ENCODE peak calls at places on chromosomes 7 and 10, in eight cellular contexts. J is stomach, T is SK-N-SH, B is transverse colon, G is GM12878, Y is Panc1, A is HL-60, M is prostate gland. V is an unnamed sample.

GRCh38 chr7:30224511-30225031 is 59.8 kb upstream of the ZNRF2 start:
- DNase-seq in G (peak), M (no peak), A (peak), J (no peak), Y (no peak), T (no peak), B (no peak), V (no peak)

GRCh38 chr10:110783509-110784103 is 88.1 kb upstream of the PDCD4 start:
- DNase-seq in A (no peak), T (no peak), J (no peak), Y (no peak), B (no peak), G (no peak), M (no peak), V (no peak)

GRCh38 chr10:72567421-72567820 is 58.5 kb downstream of the MICU1 start:
- DNase-seq in G (no peak), Y (peak), B (no peak), J (no peak), A (no peak), T (no peak), M (no peak), V (no peak)

GRCh38 chr10:63757067-63757466 is 235.9 kb downstream of the REEP3 start:
- DNase-seq in J (no peak), B (no peak), Y (no peak), G (no peak), A (no peak), T (no peak), M (no peak), V (no peak)

GRCh38 chr7:76333388-76334101 is 25.2 kb downstream of the YWHAG start:
- DNase-seq in M (no peak), T (no peak), Y (no peak), A (no peak), J (peak), G (no peak), B (peak), V (no peak)

GRCh38 chr7:30159698-30160143 is 24.9 kb downstream of the MTURN start:
- DNase-seq in G (no peak), M (no peak), T (peak), J (peak), A (peak), Y (no peak), B (peak), V (no peak)

GRCh38 chr7:27098493-27099223 is 2.9 kb upstream of the HOXA1 start:
- DNase-seq in Y (no peak), J (no peak), B (peak), T (no peak), A (no peak), M (no peak), G (no peak), V (no peak)

GRCh38 chr7:34491899-34492298 is 166.1 kb upstream of the NPSR1 start:
- DNase-seq in G (no peak), Y (no peak), M (no peak), J (no peak), B (no peak), A (no peak), T (no peak), V (no peak)

GRCh38 chr7:86968618-86969017 is 90.8 kb downstream of the ELAPOR2 start:
- DNase-seq in G (no peak), Y (no peak), A (no peak), M (no peak), T (no peak), J (no peak), B (peak), V (no peak)

GRCh38 chr10:9621216-9621615 is 1396.5 kb upstream of the CELF2 start:
- DNase-seq in T (no peak), J (no peak), Y (no peak), B (no peak), M (no peak), G (no peak), A (no peak), V (no peak)

GRCh38 chr7:126450269-126450671 is 802.5 kb downstream of the GRM8 start:
- DNase-seq in Y (no peak), A (no peak), G (peak), M (no peak), T (no peak), B (no peak), J (no peak), V (no peak)

GRCh38 chr7:44953156-44953555 is 25.7 kb downstream of the MYO1G start:
- DNase-seq in J (no peak), A (no peak), Y (no peak), B (no peak), T (no peak), M (no peak), G (no peak), V (no peak)
- TF ChIP-seq POLR2AphosphoS5 in J (no peak), A (no peak), Y (no peak), B (no peak), T (no peak), M (no peak), G (no peak), V (no peak)

GRCh38 chr7:101913876-101914275 is 96.5 kb downstream of the CUX1 start:
- DNase-seq in M (no peak), J (no peak), T (no peak), A (no peak), Y (no peak), B (no peak), G (no peak), V (no peak)
- H3K4me3 ChIP-seq in M (no peak), J (no peak), T (no peak), A (no peak), Y (no peak), B (peak), G (no peak), V (peak)

DNA sequence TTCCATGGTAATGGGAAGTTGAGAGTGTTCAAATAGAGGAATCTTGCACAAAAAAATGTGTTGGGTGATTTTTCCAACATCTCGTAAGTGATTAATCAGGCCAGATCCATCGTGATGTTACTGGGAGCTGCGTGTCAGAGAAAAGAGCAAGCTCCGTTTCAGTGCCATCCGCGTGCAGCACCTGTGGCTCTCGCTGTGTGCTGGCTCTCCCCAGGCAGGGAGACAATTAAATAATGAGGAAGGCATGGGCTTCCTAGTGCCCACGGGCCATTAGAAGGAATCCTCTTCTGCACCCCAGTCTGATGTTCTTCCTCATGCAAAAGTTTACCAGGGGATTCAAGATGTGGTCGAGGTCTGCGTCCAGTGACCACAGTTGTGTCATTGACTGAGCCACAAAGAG is 41.2 kb upstream of the ADARB2 start:
- DNase-seq in Y (no peak), A (no peak), G (no peak), T (no peak), M (no peak), B (no peak), J (no peak), V (no peak)
- TF ChIP-seq POLR2AphosphoS5 in Y (no peak), A (no peak), G (no peak), T (no peak), M (no peak), B (no peak), J (no peak), V (no peak)

GRCh38 chr7:4861227-4861626 is 603 bp downstream of the PAPOLB start:
- DNase-seq in B (no peak), T (no peak), J (no peak), M (no peak), G (no peak), Y (no peak), A (no peak), V (no peak)
- H3K4me3 ChIP-seq in B (peak), T (no peak), J (peak), M (peak), G (no peak), Y (no peak), A (no peak), V (peak)

GRCh38 chr10:21742740-21743412 is 208.8 kb downstream of the MLLT10 start:
- DNase-seq in T (no peak), Y (no peak), G (no peak), A (no peak), M (no peak), B (no peak), J (no peak), V (no peak)
- TF ChIP-seq POLR2AphosphoS5 in T (no peak), Y (no peak), G (no peak), A (no peak), M (no peak), B (no peak), J (no peak), V (no peak)

GRCh38 chr7:95547356-95547755 is 49.0 kb downstream of the PDK4 start:
- DNase-seq in T (no peak), A (no peak), M (no peak), J (no peak), Y (no peak), B (no peak), G (no peak), V (no peak)

GRCh38 chr7:95546647-95547046 is 49.7 kb downstream of the PDK4 start:
- DNase-seq in G (no peak), A (no peak), M (no peak), B (no peak), Y (no peak), J (peak), T (no peak), V (no peak)

GRCh38 chr7:95547949-95548348 is 48.4 kb downstream of the PDK4 start:
- DNase-seq in M (no peak), B (no peak), A (no peak), G (no peak), T (no peak), J (no peak), Y (no peak), V (no peak)

GRCh38 chr7:95550546-95550945 is 45.8 kb downstream of the PDK4 start:
- DNase-seq in B (no peak), J (no peak), M (no peak), T (no peak), G (no peak), Y (no peak), A (no peak), V (no peak)

GRCh38 chr7:95549818-95550529 is 46.3 kb downstream of the PDK4 start:
- DNase-seq in T (no peak), J (peak), Y (peak), B (peak), M (peak), A (no peak), G (no peak), V (peak)
- H3K4me3 ChIP-seq in T (no peak), J (no peak), Y (no peak), B (peak), M (no peak), A (no peak), G (no peak), V (peak)

GRCh38 chr7:109076561-109076960 is 506.9 kb downstream of the DNAJB9 start:
- DNase-seq in B (no peak), A (no peak), Y (no peak), M (no peak), J (no peak), G (no peak), T (no peak), V (no peak)

DNA sequence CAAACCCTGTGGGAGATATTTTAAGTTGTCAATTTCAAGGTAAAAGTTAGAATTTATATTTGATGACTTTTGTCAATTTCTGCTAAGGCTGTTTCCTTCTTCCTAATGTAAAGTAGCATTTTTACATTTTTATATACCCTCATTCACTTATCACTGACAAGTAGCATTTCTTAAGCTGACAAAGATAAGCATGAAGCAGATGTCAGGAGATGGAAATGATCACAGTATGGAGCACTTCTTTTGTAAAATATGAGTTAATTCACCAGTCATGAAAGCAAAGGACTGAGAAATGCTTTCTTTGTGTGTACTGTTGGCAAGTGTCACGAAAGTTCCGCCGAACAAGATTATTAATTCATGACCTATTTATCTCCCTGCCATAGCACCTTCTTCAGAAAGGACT is 503.9 kb downstream of the DNAJB9 start:
- DNase-seq in J (no peak), M (no peak), A (no peak), Y (no peak), B (no peak), T (no peak), G (no peak), V (no peak)
- TF ChIP-seq POLR2AphosphoS5 in J (no peak), M (no peak), A (no peak), Y (no peak), B (no peak), T (no peak), G (no peak), V (no peak)

DNA sequence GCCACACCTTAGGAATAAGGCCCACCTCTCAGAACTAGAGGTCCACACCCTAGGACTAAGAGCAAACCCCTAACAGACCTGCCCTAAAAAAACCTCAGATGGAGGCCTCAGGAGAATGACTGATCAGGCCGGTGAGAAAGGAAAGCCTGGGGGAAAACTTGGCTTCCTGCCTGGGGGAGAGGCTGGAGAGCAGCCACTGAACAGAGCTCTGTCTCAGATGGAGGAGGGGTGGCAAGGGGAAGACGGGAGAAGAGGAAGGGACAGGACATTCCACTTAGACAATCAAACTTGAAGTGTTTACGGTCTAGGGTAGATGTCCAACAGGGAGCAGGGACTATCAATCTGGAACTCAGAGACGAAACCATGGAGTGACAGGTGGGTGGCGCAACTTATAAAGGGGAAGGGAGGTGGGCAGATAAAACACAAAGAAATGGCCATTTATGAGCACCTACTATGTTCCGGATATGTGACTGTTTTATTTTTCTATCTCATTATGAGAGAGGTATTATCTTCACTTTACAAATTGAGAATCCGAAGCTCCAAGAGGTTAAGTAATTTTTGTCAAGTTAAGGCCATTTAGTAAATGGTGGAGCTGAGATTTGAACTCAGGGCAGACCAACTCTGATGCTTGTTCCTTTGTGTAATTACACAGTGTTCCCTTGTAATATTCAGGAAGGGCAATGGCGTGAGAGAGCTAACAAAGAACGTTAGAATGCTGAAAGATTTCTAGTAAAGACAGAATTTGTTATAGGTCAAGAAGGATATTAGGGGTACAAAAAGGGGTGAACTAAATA is 82.6 kb downstream of the DNMBP start:
- DNase-seq in J (peak), B (peak), M (peak), A (no peak), G (no peak), Y (no peak), T (no peak), V (no peak)
- H3K4me3 ChIP-seq in J (peak), B (peak), M (peak), A (no peak), G (no peak), Y (peak), T (no peak), V (no peak)